ENCODE peak calls at places on chromosomes 4 and X, in four cellular contexts. N is body of pancreas; E is GM13977; K is CD8-positive, alpha-beta T cell. G is an unnamed sample.

GRCh38 chr4:188854451-188854850 is 715.2 kb downstream of the TRIML1 start:
- DNase-seq in N (no peak), K (no peak), E (no peak), G (no peak)

GRCh38 chr4:87014284-87014782 is 79.5 kb downstream of the AFF1 start:
- DNase-seq in N (no peak), E (no peak), K (no peak), G (no peak)

GRCh38 chr4:7254736-7255487 is 62.6 kb downstream of the SORCS2 start:
- DNase-seq in N (no peak), K (no peak), E (peak), G (peak)

GRCh38 chrX:48648299-48648698 is 35.3 kb upstream of the WAS start:
- DNase-seq in E (no peak), N (peak), K (peak), G (peak)

GRCh38 chr4:169649545-169650226 is 29.3 kb downstream of the CLCN3 start:
- DNase-seq in K (no peak), E (no peak), N (peak), G (no peak)

GRCh38 chr4:1502501-1502886 is 96.3 kb upstream of the NKX1-1 start:
- DNase-seq in N (peak), E (no peak), K (no peak), G (no peak)

GRCh38 chr4:1517592-1518411 is 111.6 kb upstream of the NKX1-1 start:
- DNase-seq in N (no peak), E (no peak), K (peak), G (no peak)

GRCh38 chrX:51899741-51900140 is 6.3 kb downstream of the MAGED1 start:
- DNase-seq in E (no peak), N (no peak), K (no peak), G (no peak)

GRCh38 chr4:112348488-112349158 is 51.5 kb downstream of the ALPK1 start:
- DNase-seq in K (no peak), N (peak), E (no peak), G (no peak)

GRCh38 chrX:11781734-11782370 is 23.8 kb downstream of the MSL3 start:
- DNase-seq in N (no peak), E (no peak), K (no peak), G (no peak)

GRCh38 chr4:89303177-89303576 is 4.4 kb downstream of the GPRIN3 start:
- DNase-seq in K (peak), N (peak), E (no peak), G (no peak)

GRCh38 chr4:147616849-147617172 is 386 bp upstream of the TMEM184C start:
- DNase-seq in E (peak), K (no peak), N (no peak), G (no peak)

GRCh38 chr4:81723927-81724587 is 252.3 kb upstream of the RASGEF1B start:
- DNase-seq in E (no peak), K (no peak), N (peak), G (no peak)

GRCh38 chr4:81606166-81606565 is 134.5 kb upstream of the RASGEF1B start:
- DNase-seq in E (no peak), N (no peak), K (no peak), G (no peak)

GRCh38 chr4:128241425-128241913 is 46.1 kb downstream of the PGRMC2 start:
- DNase-seq in K (no peak), E (no peak), N (no peak), G (no peak)

GRCh38 chr4:40261246-40262078 is 64.6 kb downstream of the RHOH start:
- DNase-seq in N (no peak), K (no peak), E (no peak), G (no peak)

GRCh38 chr4:127518022-127518421 is 114.7 kb upstream of the INTU start:
- DNase-seq in E (no peak), K (no peak), N (no peak), G (no peak)

GRCh38 chrX:18353931-18354368 is 538 bp downstream of the SCML2 start:
- DNase-seq in N (peak), E (no peak), K (no peak), G (peak)

GRCh38 chr4:141705048-141705746 is 68.8 kb downstream of the IL15 start:
- DNase-seq in N (no peak), E (peak), K (no peak), G (peak)

GRCh38 chr4:141705747-141706377 is 69.5 kb downstream of the IL15 start:
- DNase-seq in N (no peak), K (no peak), E (no peak), G (no peak)

GRCh38 chr4:141706445-141706844 is 70.1 kb downstream of the IL15 start:
- DNase-seq in E (no peak), K (no peak), N (no peak), G (no peak)

GRCh38 chr4:141703497-141703896 is 67.1 kb downstream of the IL15 start:
- DNase-seq in N (no peak), E (no peak), K (no peak), G (no peak)

DNA sequence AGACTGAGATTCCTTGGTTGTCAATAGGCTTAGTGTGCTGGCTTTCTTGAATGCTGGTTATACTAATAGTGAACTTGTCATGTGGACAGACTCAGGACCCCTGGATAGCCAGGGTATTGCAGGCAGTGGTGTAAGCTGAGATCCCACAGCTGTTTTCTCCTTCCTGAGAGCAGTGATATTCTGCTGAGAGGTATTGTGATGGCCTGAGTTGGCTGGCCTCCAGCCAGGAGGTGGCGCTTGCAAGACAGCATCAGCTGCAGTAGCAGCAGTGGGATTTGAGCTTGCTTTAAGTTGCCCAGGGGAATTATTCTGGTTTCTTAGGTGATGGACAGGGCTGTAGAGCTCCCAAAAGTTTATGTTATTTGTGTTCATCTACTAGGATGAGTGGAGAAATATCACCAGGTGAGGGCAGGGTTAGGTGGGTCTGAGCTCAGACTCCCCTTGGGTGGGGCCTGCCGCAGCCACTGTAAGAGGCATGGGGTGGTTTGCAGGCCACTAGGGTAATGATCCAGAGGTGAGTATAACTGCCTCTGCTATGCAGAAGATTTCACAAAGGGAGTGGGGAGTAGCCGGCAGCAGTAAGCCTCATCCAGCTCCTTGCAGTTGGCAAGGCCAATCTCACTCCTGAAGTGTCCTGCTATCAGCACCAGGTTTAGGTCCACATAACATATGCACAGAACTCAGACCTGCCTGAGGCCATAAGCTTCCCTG is 66.2 kb downstream of the IL15 start:
- DNase-seq in N (peak), K (no peak), E (no peak), G (no peak)
- TF ChIP-seq CTCF in N (no peak), K (no peak), E (peak), G (peak)

GRCh38 chr4:2963185-2964076 is at the start of the genes GRK4 and NOP14:
- DNase-seq in N (peak), E (peak), K (peak), G (peak)
- TF ChIP-seq CTCF in N (peak), E (no peak), K (peak), G (no peak)

GRCh38 chr4:180953572-180953971 is 1289.6 kb upstream of the TENM3 start:
- DNase-seq in K (no peak), E (no peak), N (no peak), G (no peak)
- TF ChIP-seq CTCF in K (no peak), E (no peak), N (no peak), G (no peak)

DNA sequence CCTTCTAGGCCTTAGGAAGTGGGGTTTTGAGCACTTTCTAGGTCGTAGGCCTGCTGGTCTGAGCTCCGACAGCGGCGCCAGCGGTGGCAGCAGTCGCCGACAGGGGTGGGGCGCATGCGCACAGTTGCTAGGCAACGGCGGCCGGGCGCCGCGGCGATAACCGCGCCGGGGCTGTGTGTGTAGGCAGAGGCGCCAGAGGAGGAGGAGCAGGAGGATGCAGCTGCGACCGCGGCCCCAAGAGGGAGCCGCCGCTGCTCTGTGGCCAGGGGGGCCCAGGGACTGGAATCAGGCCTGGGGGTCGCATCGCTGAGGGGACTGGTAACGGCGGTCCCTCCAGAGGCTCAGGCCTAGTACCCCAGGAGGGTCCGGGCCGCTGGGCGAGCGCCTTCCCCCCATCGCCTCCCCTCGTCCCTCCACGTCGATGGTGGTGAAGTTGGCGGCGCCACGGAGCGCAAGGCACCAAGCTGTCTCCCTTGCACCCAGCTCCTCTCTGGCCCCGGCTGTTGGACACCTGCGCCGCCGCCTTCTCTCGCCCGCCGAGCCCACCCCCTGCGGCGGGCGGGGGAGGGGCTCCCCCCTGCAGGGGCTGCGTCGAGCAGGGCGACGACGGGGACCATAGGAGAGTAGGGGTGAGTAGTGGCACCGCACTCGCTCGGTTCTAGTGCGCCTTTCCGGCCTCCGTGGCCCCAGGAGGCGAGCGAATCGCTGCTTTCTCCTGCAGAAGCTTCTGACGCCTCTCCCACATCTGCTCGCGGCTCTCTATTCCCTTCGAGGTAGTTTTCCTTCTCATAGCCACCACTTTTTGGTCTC is 58.6 kb upstream of the ZC4H2 start:
- DNase-seq in K (peak), E (peak), N (peak), G (peak)
- TF ChIP-seq CTCF in K (peak), E (peak), N (peak), G (peak)

G was measured in GM13976.